ENCODE peak calls at places on chromosomes 13 and 19, in nine cellular contexts. A is NCI-H1417; N is neural crest cell; R is NCI-H1694; U is foreskin fibroblast; G is Jurkat, Clone E6-1; D is tibial nerve; O is fibroblast of lung; K is GM23338. J is an unnamed sample.

GRCh38 chr13:95559100-95559499 is 6.6 kb downstream of the CLDN10 start:
- DNase-seq in A (no peak), D (no peak), U (no peak), R (no peak), O (no peak), K (no peak), G (no peak), N (no peak), J (no peak)

GRCh38 chr13:49527123-49527522 is 31.4 kb downstream of the PHF11 start:
- DNase-seq in N (no peak), A (no peak), G (no peak), D (no peak), R (no peak), O (no peak), K (no peak), U (peak; percentile 2), J (no peak)

GRCh38 chr19:11848594-11849263 is at the start of gene ZNF439:
- DNase-seq in N (peak; percentile 50), A (peak; percentile 76), G (peak; percentile 82), O (peak; percentile 68), R (no peak), K (peak; percentile 97), D (peak; percentile 84), U (peak; percentile 81), J (peak; percentile 82)

GRCh38 chr19:21466627-21467026 is 38.8 kb upstream of the ZNF429 start:
- DNase-seq in O (no peak), A (no peak), N (no peak), K (no peak), R (no peak), G (no peak), D (no peak), U (no peak), J (no peak)

GRCh38 chr13:80284290-80284689 is 56.6 kb downstream of the SPRY2 start:
- DNase-seq in K (no peak), N (no peak), A (no peak), R (no peak), U (no peak), G (no peak), O (no peak), D (no peak), J (no peak)

GRCh38 chr19:33509774-33510173 is 11.8 kb downstream of the PEPD start:
- DNase-seq in O (no peak), N (no peak), G (no peak), A (no peak), D (no peak), K (no peak), R (no peak), U (no peak), J (no peak)

GRCh38 chr13:111491659-111492058 is 171.2 kb downstream of the TEX29 start:
- DNase-seq in O (no peak), K (no peak), G (no peak), D (no peak), A (no peak), U (no peak), N (no peak), R (no peak), J (no peak)

GRCh38 chr19:30325657-30326056 is 46.5 kb upstream of the ZNF536 start:
- DNase-seq in K (no peak), U (no peak), R (no peak), N (no peak), A (no peak), D (no peak), O (no peak), G (no peak), J (no peak)

GRCh38 chr19:7897289-7897688 is 6.4 kb upstream of the MAP2K7 start:
- DNase-seq in U (no peak), D (no peak), R (no peak), K (no peak), A (no peak), O (no peak), N (no peak), G (no peak), J (no peak)

GRCh38 chr13:20426766-20427448 is 98.8 kb downstream of the CRYL1 start:
- DNase-seq in R (no peak), O (no peak), A (no peak), K (no peak), U (peak; percentile 44), N (no peak), D (no peak), G (no peak), J (no peak)

GRCh38 chr13:38662362-38662761 is 24.5 kb upstream of the FREM2 start:
- DNase-seq in D (no peak), G (no peak), O (peak; percentile 87), N (no peak), K (peak; percentile 17), R (no peak), U (no peak), A (no peak), J (no peak)

GRCh38 chr13:37409756-37410155 is 188.8 kb downstream of the POSTN start:
- DNase-seq in U (peak; percentile 20), N (no peak), D (no peak), G (no peak), R (no peak), A (no peak), K (no peak), O (peak; percentile 87), J (no peak)

GRCh38 chr19:4916292-4917082 is 7.2 kb downstream of the UHRF1 start:
- DNase-seq in N (no peak), A (no peak), G (no peak), O (no peak), R (no peak), U (no peak), D (no peak), K (no peak), J (peak; percentile 58)

GRCh38 chr19:15142313-15142712 is 35.1 kb downstream of the SYDE1 start:
- DNase-seq in K (no peak), O (no peak), R (no peak), G (no peak), A (no peak), D (no peak), U (no peak), N (no peak), J (no peak)

GRCh38 chr19:10417598-10418280 is 2.6 kb upstream of the PDE4A start:
- DNase-seq in O (no peak), K (peak; percentile 86), D (no peak), G (no peak), N (no peak), A (no peak), U (no peak), R (no peak), J (no peak)

GRCh38 chr13:79434578-79434977 is 28.5 kb upstream of the RBM26 start:
- DNase-seq in R (peak; percentile 18), N (no peak), K (no peak), D (no peak), U (peak; percentile 46), O (peak; percentile 67), A (no peak), G (no peak), J (no peak)

GRCh38 chr13:50124536-50125305 is 109.5 kb downstream of the KCNRG start:
- DNase-seq in K (peak; percentile 73), N (peak; percentile 72), D (peak; percentile 94), G (peak; percentile 94), O (peak; percentile 97), U (peak; percentile 26), A (peak; percentile 91), R (no peak), J (peak; percentile 56)

GRCh38 chr13:100378533-100378932 is 210.1 kb downstream of the GGACT start:
- DNase-seq in N (no peak), G (no peak), R (no peak), D (no peak), K (no peak), O (no peak), U (no peak), A (no peak), J (no peak)

GRCh38 chr19:54469496-54469934 is 3.6 kb downstream of the CDC42EP5 start:
- DNase-seq in O (no peak), K (no peak), R (no peak), U (no peak), A (no peak), G (no peak), D (no peak), N (no peak), J (no peak)

GRCh38 chr19:6593651-6594416 is 2.9 kb upstream of the CD70 start:
- DNase-seq in O (no peak), A (no peak), K (no peak), G (no peak), U (no peak), D (no peak), R (no peak), N (no peak), J (no peak)

J was measured in CMK.